ENCODE peak calls at places on chromosome 9, in nine cellular contexts. H is HS-5; Y is activated naive CD4-positive, alpha-beta T cell; M is NCI-H1092 treated with DMSO at 0.1 percent for 48 hours; I is AML-193; N is memory B cell; Z is fibroblast of the aortic adventitia; W is naive thymus-derived CD8-positive, alpha-beta T cell; O is stimulated activated CD4-positive, alpha-beta T cell treated with anti-CD3 and anti-CD28 coated beads, TNF-alpha, amount 100 ng/mL, for 1 hour. V is an unnamed sample.

GRCh38 chr9:116100711-116101111 is 52.9 kb upstream of the PAPPA start:
- DNase-seq in H (no peak), Y (no peak), M (no peak), I (no peak), N (no peak), Z (peak), W (no peak), O (no peak), V (no peak)

GRCh38 chr9:137138058-137138697 is 776 bp upstream of the GRIN1 start:
- DNase-seq in H (no peak), Y (no peak), M (peak), I (no peak), N (no peak), Z (no peak), W (no peak), O (no peak), V (no peak)

GRCh38 chr9:6667633-6668280 is 22.2 kb upstream of the GLDC start:
- DNase-seq in H (no peak), Y (no peak), M (peak), I (peak), N (no peak), Z (peak), W (no peak), O (no peak), V (peak)

GRCh38 chr9:129631673-129632129 is 5.7 kb downstream of the NTMT1 start:
- DNase-seq in H (no peak), Y (no peak), M (no peak), I (no peak), N (no peak), Z (no peak), W (no peak), O (no peak), V (no peak)

GRCh38 chr9:107711528-107711927 is 222.0 kb upstream of the KLF4 start:
- DNase-seq in H (peak), Y (no peak), M (peak), I (no peak), N (no peak), Z (peak), W (no peak), O (no peak), V (no peak)

GRCh38 chr9:91547076-91547475 is 123.4 kb upstream of the NFIL3 start:
- DNase-seq in H (no peak), Y (no peak), M (no peak), I (no peak), N (no peak), Z (no peak), W (no peak), O (no peak), V (no peak)

GRCh38 chr9:111429175-111429574 is 55.0 kb downstream of the ECPAS start:
- DNase-seq in H (no peak), Y (no peak), M (no peak), I (no peak), N (no peak), Z (peak), W (no peak), O (no peak), V (no peak)

GRCh38 chr9:72322678-72323077 is 42.3 kb downstream of the ZFAND5 start:
- DNase-seq in H (no peak), Y (no peak), M (no peak), I (no peak), N (no peak), Z (no peak), W (no peak), O (no peak), V (no peak)

GRCh38 chr9:35367451-35367850 is 122.5 kb upstream of the RUSC2 start:
- DNase-seq in H (peak), Y (no peak), M (no peak), I (no peak), N (no peak), Z (peak), W (no peak), O (no peak), V (no peak)

GRCh38 chr9:126719677-126720435 is 85.0 kb upstream of the ZBTB43 start:
- DNase-seq in H (no peak), Y (peak), M (peak), I (peak), N (peak), Z (no peak), W (peak), O (peak), V (peak)

GRCh38 chr9:115978739-115979138 is 174.9 kb upstream of the PAPPA start:
- DNase-seq in H (no peak), Y (no peak), M (no peak), I (no peak), N (no peak), Z (peak), W (no peak), O (no peak), V (no peak)

GRCh38 chr9:2991292-2991691 is 147.4 kb upstream of the PUM3 start:
- DNase-seq in H (no peak), Y (no peak), M (no peak), I (no peak), N (no peak), Z (peak), W (no peak), O (no peak), V (no peak)

GRCh38 chr9:122212473-122213004 is 16.2 kb downstream of the LHX6 start:
- DNase-seq in H (no peak), Y (no peak), M (no peak), I (no peak), N (no peak), Z (no peak), W (no peak), O (no peak), V (no peak)

GRCh38 chr9:105341784-105342183 is 97.3 kb downstream of the SLC44A1 start:
- DNase-seq in H (no peak), Y (no peak), M (no peak), I (no peak), N (no peak), Z (peak), W (no peak), O (no peak), V (no peak)

GRCh38 chr9:121217609-121218292 is 16.1 kb upstream of the RAB14 start:
- DNase-seq in H (no peak), Y (no peak), M (no peak), I (no peak), N (no peak), Z (peak), W (no peak), O (no peak), V (no peak)

GRCh38 chr9:106962615-106963363 is 99.8 kb downstream of the ZNF462 start:
- DNase-seq in H (no peak), Y (no peak), M (no peak), I (no peak), N (no peak), Z (peak), W (no peak), O (no peak), V (no peak)

GRCh38 chr9:120928720-120929389 is 2.3 kb upstream of the TRAF1 start:
- DNase-seq in H (no peak), Y (peak), M (peak), I (peak), N (peak), Z (peak), W (peak), O (peak), V (no peak)

GRCh38 chr9:110123364-110124095 is 84.4 kb downstream of the C9orf152 start:
- DNase-seq in H (no peak), Y (no peak), M (no peak), I (no peak), N (no peak), Z (peak), W (no peak), O (no peak), V (no peak)

GRCh38 chr9:136484153-136485048 is 1.6 kb upstream of the SEC16A start:
- DNase-seq in H (no peak), Y (no peak), M (no peak), I (no peak), N (peak), Z (no peak), W (peak), O (no peak), V (no peak)

GRCh38 chr9:133835273-133835901 is 97.2 kb upstream of the SARDH start:
- DNase-seq in H (no peak), Y (no peak), M (peak), I (no peak), N (no peak), Z (no peak), W (no peak), O (no peak), V (no peak)

GRCh38 chr9:136799854-136800657 is 3.9 kb downstream of the CCDC183 start:
- DNase-seq in H (no peak), Y (peak), M (peak), I (peak), N (peak), Z (peak), W (peak), O (peak), V (no peak)

GRCh38 chr9:37996050-37996811 is 72.8 kb downstream of the SHB start:
- DNase-seq in H (no peak), Y (no peak), M (peak), I (no peak), N (no peak), Z (no peak), W (no peak), O (no peak), V (no peak)

GRCh38 chr9:37776328-37776727 is 8.5 kb downstream of the EXOSC3 start:
- DNase-seq in H (peak), Y (no peak), M (no peak), I (no peak), N (no peak), Z (no peak), W (no peak), O (no peak), V (no peak)

GRCh38 chr9:113715086-113715485 is 161.0 kb upstream of the ZNF618 start:
- DNase-seq in H (no peak), Y (no peak), M (no peak), I (no peak), N (no peak), Z (peak), W (no peak), O (no peak), V (no peak)

GRCh38 chr9:1173211-1173610 is 123.1 kb downstream of the DMRT2 start:
- DNase-seq in H (no peak), Y (no peak), M (no peak), I (no peak), N (no peak), Z (no peak), W (no peak), O (no peak), V (no peak)

GRCh38 chr9:17669206-17669605 is 90.3 kb downstream of the SH3GL2 start:
- DNase-seq in H (no peak), Y (no peak), M (no peak), I (peak), N (no peak), Z (no peak), W (no peak), O (no peak), V (no peak)

GRCh38 chr9:125431741-125432271 is 170.2 kb downstream of the GAPVD1 start:
- DNase-seq in H (no peak), Y (no peak), M (no peak), I (no peak), N (no peak), Z (no peak), W (no peak), O (no peak), V (no peak)

GRCh38 chr9:128916204-128916603 is 4.6 kb upstream of the PHYHD1 start:
- DNase-seq in H (no peak), Y (no peak), M (no peak), I (no peak), N (no peak), Z (peak), W (no peak), O (no peak), V (no peak)

GRCh38 chr9:136545966-136546696 is at the start of gene NOTCH1:
- DNase-seq in H (peak), Y (peak), M (no peak), I (peak), N (peak), Z (peak), W (peak), O (peak), V (peak)

GRCh38 chr9:30774326-30774725 is 1610.1 kb upstream of the ACO1 start:
- DNase-seq in H (no peak), Y (no peak), M (no peak), I (no peak), N (no peak), Z (no peak), W (no peak), O (no peak), V (no peak)